ENCODE peak calls at places on chromosomes 7 and 10, in six cellular contexts. T, M, V, L, E and D are unnamed samples. For H3K36me3, the result is how much of the 10 kb centered on the place peaks cover.

GRCh38 chr7:117110480-117111315 is 157.4 kb downstream of the ST7 start:
- DNase-seq in L (no peak), E (no peak), T (no peak), V (no peak), M (no peak), D (no peak)

GRCh38 chr7:132910657-132911056 is 171.2 kb downstream of the CHCHD3 start:
- DNase-seq in E (no peak), T (no peak), V (no peak), L (no peak), M (no peak), D (no peak)

GRCh38 chr7:17719998-17720397 is 220.3 kb downstream of the SNX13 start:
- DNase-seq in M (no peak), L (no peak), E (no peak), T (no peak), V (no peak), D (no peak)

GRCh38 chr10:119500138-119500795 is 42.3 kb downstream of the RGS10 start:
- DNase-seq in V (no peak), M (no peak), L (no peak), T (no peak), E (no peak), D (no peak)

GRCh38 chr7:77665161-77665560 is 31.1 kb upstream of the RSBN1L start:
- DNase-seq in V (no peak), L (no peak), E (no peak), T (peak), M (no peak), D (no peak)

GRCh38 chr7:98911936-98912335 is 33.6 kb downstream of the TRRAP start:
- DNase-seq in L (no peak), V (no peak), T (no peak), M (no peak), E (no peak), D (no peak)

GRCh38 chr7:43677864-43678263 is 51.5 kb downstream of the COA1 start:
- DNase-seq in L (no peak), T (no peak), V (no peak), E (no peak), M (no peak), D (no peak)

GRCh38 chr7:68321776-68322496 is 1276.3 kb upstream of the AUTS2 start:
- DNase-seq in L (no peak), M (no peak), V (no peak), T (no peak), E (no peak), D (no peak)

GRCh38 chr10:21488246-21488953 is 37.1 kb downstream of the SKIDA1 start:
- DNase-seq in L (no peak), M (no peak), V (no peak), E (no peak), T (no peak), D (no peak)

GRCh38 chr10:97407952-97408248 is 6.8 kb upstream of the RRP12 start:
- DNase-seq in L (no peak), M (no peak), E (no peak), T (no peak), V (no peak), D (no peak)

GRCh38 chr7:122073635-122074034 is 70.4 kb downstream of the AASS start:
- DNase-seq in V (no peak), E (no peak), M (no peak), T (no peak), L (no peak), D (no peak)

GRCh38 chr10:13801156-13801906 is 214.6 kb downstream of the PRPF18 start:
- DNase-seq in T (no peak), L (no peak), E (no peak), M (no peak), V (no peak), D (no peak)

GRCh38 chr7:126574838-126575250 is 677.9 kb downstream of the GRM8 start:
- DNase-seq in E (peak), T (no peak), V (no peak), L (no peak), M (peak), D (no peak)

GRCh38 chr7:16034353-16034752 is 347.9 kb upstream of the MEOX2 start:
- DNase-seq in V (no peak), M (no peak), E (no peak), L (no peak), T (no peak), D (no peak)

GRCh38 chr7:79293655-79294142 is 159.8 kb downstream of the MAGI2 start:
- DNase-seq in M (no peak), E (peak), L (peak), T (no peak), V (peak), D (peak)

GRCh38 chr10:110313674-110314073 is 9.0 kb upstream of the SMNDC1 start:
- DNase-seq in V (no peak), T (no peak), M (no peak), E (no peak), L (no peak), D (no peak)

GRCh38 chr10:99005254-99005653 is 230.4 kb downstream of the HPSE2 start:
- DNase-seq in T (no peak), E (no peak), V (no peak), L (no peak), M (no peak), D (no peak)

GRCh38 chr10:43255644-43256431 is 11.0 kb downstream of the RASGEF1A start:
- DNase-seq in V (peak), L (no peak), T (no peak), M (peak), E (no peak), D (peak)

GRCh38 chr10:5618829-5619228 is 47.6 kb downstream of the ASB13 start:
- DNase-seq in E (no peak), T (peak), V (no peak), L (no peak), M (no peak), D (no peak)

GRCh38 chr10:110664483-110665420 is 20.6 kb downstream of the RBM20 start:
- DNase-seq in L (peak), V (peak), T (peak), E (peak), M (peak), D (no peak)

GRCh38 chr7:129376778-129377700 is 57.2 kb upstream of the STRIP2 start:
- DNase-seq in E (no peak), V (no peak), M (no peak), L (no peak), T (no peak), D (no peak)

GRCh38 chr10:75679546-75679945 is 248.1 kb downstream of the LRMDA start:
- DNase-seq in E (no peak), M (no peak), V (no peak), L (no peak), T (no peak), D (no peak)

GRCh38 chr7:4631664-4632171 is 50.4 kb upstream of the FOXK1 start:
- DNase-seq in V (peak), E (peak), M (peak), L (peak), T (peak), D (peak)

GRCh38 chr10:35058134-35058533 is 32.0 kb downstream of the CUL2 start:
- DNase-seq in L (no peak), E (no peak), V (peak), M (no peak), T (no peak), D (no peak)

GRCh38 chr10:91798736-91799579 is 732 bp downstream of the TNKS2 start:
- DNase-seq in L (peak), M (peak), T (peak), V (peak), E (no peak), D (no peak)

GRCh38 chr7:100823140-100823525 is 4.2 kb downstream of the EPHB4 start:
- DNase-seq in E (no peak), V (no peak), T (no peak), L (no peak), M (no peak), D (no peak)

GRCh38 chr7:25221009-25221408 is 7.3 kb downstream of the NPVF start:
- DNase-seq in V (no peak), M (no peak), E (no peak), L (no peak), T (no peak), D (no peak)

GRCh38 chr10:81534991-81535390 is 340.0 kb upstream of the NRG3 start:
- DNase-seq in T (no peak), L (no peak), E (no peak), V (no peak), M (no peak), D (no peak)

GRCh38 chr7:26618898-26619297 is 245.5 kb downstream of the SKAP2 start:
- DNase-seq in T (no peak), V (no peak), M (no peak), L (no peak), E (no peak), D (no peak)

GRCh38 chr10:101241840-101242707 is 12.8 kb upstream of the LBX1 start:
- DNase-seq in T (no peak), L (no peak), M (no peak), E (no peak), V (no peak), D (no peak)

GRCh38 chr7:42662862-42663261 is 249.0 kb downstream of the C7orf25 start:
- DNase-seq in M (no peak), L (no peak), E (no peak), T (no peak), V (no peak), D (no peak)

GRCh38 chr7:112462236-112462635 is 12.0 kb downstream of the IFRD1 start:
- DNase-seq in T (no peak), M (no peak), L (peak), V (peak), E (no peak), D (peak)

GRCh38 chr7:133230591-133231194 is 22.2 kb upstream of the EXOC4 start:
- DNase-seq in E (peak), L (peak), M (peak), V (peak), T (no peak), D (no peak)

GRCh38 chr7:154978045-154978444 is 24.9 kb downstream of the PAXIP1 start:
- DNase-seq in E (no peak), T (no peak), V (no peak), M (no peak), L (no peak), D (no peak)

GRCh38 chr10:60188548-60188947 is 201.1 kb downstream of the ANK3 start:
- DNase-seq in T (no peak), V (no peak), L (no peak), M (no peak), E (no peak), D (no peak)

GRCh38 chr7:46507601-46508000 is 586.5 kb upstream of the IGFBP3 start:
- DNase-seq in L (no peak), V (no peak), T (no peak), E (no peak), M (no peak), D (no peak)

GRCh38 chr10:24255115-24255895 is 46.4 kb downstream of the KIAA1217 start:
- DNase-seq in V (no peak), T (no peak), E (no peak), M (no peak), L (no peak), D (no peak)

GRCh38 chr7:51244053-51244452 is 72.6 kb downstream of the COBL start:
- DNase-seq in V (no peak), E (no peak), T (no peak), M (no peak), L (no peak), D (no peak)

GRCh38 chr7:81623251-81623855 is 146.5 kb downstream of the HGF start:
- DNase-seq in T (no peak), L (no peak), V (no peak), M (no peak), E (no peak), D (no peak)

GRCh38 chr7:151694828-151695580 is 175.3 kb upstream of the RHEB start:
- DNase-seq in V (peak), L (no peak), T (peak), E (no peak), M (no peak), D (peak)
- TF ChIP-seq POLR2AphosphoS5 in V (no peak), L (no peak), T (peak), E (no peak), M (no peak), D (peak)

GRCh38 chr10:1128649-1129048 is 72.5 kb downstream of the WDR37 start:
- DNase-seq in E (no peak), L (no peak), V (no peak), T (no peak), M (no peak), D (no peak)
- H3K36me3 ChIP-seq in E (under half), L (under half), V (half or more), T (under half), M (under half), D (under half)

GRCh38 chr7:2405601-2406345 is 2.4 kb downstream of the CHST12 start:
- DNase-seq in L (peak), V (no peak), T (no peak), M (no peak), E (no peak), D (no peak)
- TF ChIP-seq POLR2AphosphoS5 in L (no peak), V (no peak), T (no peak), M (no peak), E (no peak), D (no peak)

DNA sequence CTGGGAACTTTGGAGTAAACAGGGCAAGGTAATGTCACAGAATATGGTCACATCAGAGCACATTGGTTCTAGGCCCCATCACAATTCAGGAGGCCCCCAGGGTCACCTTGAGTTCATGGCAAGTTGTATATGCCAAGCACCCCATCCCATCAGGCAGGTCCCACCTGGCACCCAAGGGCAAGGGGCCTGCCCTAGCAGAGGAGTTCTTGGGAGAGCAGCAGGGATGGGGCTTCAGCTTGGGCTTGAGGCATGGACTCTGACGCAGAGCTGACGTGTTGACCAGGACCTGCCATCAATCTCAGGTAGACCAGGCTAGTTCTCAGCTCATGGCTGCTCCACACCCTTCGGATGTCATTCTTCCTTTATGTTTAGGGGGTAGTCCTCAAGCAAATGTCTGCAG is 20.9 kb downstream of the PLAC9 start:
- DNase-seq in E (no peak), T (peak), L (no peak), M (no peak), V (no peak), D (no peak)
- H3K36me3 ChIP-seq in E (under half), T (under half), L (under half), M (under half), V (under half), D (under half)

GRCh38 chr7:30468791-30469190 is 9.8 kb downstream of the NOD1 start:
- DNase-seq in L (no peak), E (no peak), T (peak), V (no peak), M (no peak), D (peak)
- TF ChIP-seq POLR2AphosphoS5 in L (no peak), E (no peak), T (peak), V (no peak), M (no peak), D (peak)

GRCh38 chr10:63115732-63116383 is 17.3 kb upstream of the NRBF2 start:
- DNase-seq in V (peak), M (no peak), L (peak), T (peak), E (no peak), D (peak)

GRCh38 chr10:63116452-63117072 is 16.6 kb upstream of the NRBF2 start:
- DNase-seq in T (no peak), E (no peak), V (no peak), M (no peak), L (no peak), D (no peak)

GRCh38 chr10:63110940-63111339 is 22.2 kb upstream of the NRBF2 start:
- DNase-seq in E (no peak), T (no peak), V (no peak), L (no peak), M (no peak), D (no peak)

GRCh38 chr10:63114031-63114814 is 18.9 kb upstream of the NRBF2 start:
- DNase-seq in E (no peak), V (peak), M (no peak), L (peak), T (peak), D (peak)
- H3K36me3 ChIP-seq in E (under half), V (under half), M (under half), L (under half), T (under half), D (under half)

DNA sequence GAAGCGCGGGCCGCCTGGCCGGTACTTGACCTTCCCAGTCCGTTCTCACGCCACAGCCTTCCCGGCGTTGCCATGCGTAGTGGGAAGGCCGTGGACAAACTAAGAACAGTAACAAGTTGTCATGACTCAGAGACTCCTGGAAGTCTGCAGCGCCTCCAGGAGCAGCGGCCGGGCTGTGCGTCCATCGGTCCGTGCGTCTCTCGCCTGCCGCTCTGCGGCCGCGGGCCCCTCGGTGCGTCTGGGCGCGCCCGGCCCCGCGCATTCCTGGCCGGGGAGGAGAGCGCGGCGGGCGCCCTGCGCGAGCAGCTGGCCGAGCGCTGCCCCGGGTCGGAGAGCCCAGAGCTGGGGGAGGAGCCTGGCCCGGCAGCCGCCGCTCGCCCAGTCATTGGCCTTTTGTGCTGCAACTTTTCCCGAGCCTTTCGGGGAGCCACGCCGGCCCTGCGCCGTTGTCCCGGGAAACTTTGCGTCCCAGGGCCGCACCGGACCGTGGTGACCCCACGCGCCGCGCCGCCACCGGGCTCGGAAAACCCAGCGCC is 123.7 kb downstream of the TACC2 start:
- DNase-seq in T (peak), L (peak), V (peak), E (peak), M (peak), D (peak)
- TF ChIP-seq POLR2AphosphoS5 in T (peak), L (peak), V (no peak), E (peak), M (peak), D (peak)

GRCh38 chr10:33325929-33326328 is 8.5 kb downstream of the NRP1 start:
- DNase-seq in L (no peak), M (no peak), T (no peak), E (no peak), V (no peak), D (no peak)

GRCh38 chr10:33329178-33329577 is 5.3 kb downstream of the NRP1 start:
- DNase-seq in T (no peak), M (no peak), E (no peak), L (no peak), V (no peak), D (no peak)

GRCh38 chr10:33326897-33327296 is 7.6 kb downstream of the NRP1 start:
- DNase-seq in M (no peak), E (no peak), T (no peak), V (no peak), L (no peak), D (no peak)

GRCh38 chr10:33327750-33328149 is 6.7 kb downstream of the NRP1 start:
- DNase-seq in E (no peak), L (no peak), T (no peak), M (no peak), V (no peak), D (no peak)

GRCh38 chr10:33328253-33328652 is 6.2 kb downstream of the NRP1 start:
- DNase-seq in E (no peak), T (no peak), L (no peak), M (no peak), V (no peak), D (no peak)
- H3K36me3 ChIP-seq in E (under half), T (under half), L (under half), M (under half), V (under half), D (under half)

DNA sequence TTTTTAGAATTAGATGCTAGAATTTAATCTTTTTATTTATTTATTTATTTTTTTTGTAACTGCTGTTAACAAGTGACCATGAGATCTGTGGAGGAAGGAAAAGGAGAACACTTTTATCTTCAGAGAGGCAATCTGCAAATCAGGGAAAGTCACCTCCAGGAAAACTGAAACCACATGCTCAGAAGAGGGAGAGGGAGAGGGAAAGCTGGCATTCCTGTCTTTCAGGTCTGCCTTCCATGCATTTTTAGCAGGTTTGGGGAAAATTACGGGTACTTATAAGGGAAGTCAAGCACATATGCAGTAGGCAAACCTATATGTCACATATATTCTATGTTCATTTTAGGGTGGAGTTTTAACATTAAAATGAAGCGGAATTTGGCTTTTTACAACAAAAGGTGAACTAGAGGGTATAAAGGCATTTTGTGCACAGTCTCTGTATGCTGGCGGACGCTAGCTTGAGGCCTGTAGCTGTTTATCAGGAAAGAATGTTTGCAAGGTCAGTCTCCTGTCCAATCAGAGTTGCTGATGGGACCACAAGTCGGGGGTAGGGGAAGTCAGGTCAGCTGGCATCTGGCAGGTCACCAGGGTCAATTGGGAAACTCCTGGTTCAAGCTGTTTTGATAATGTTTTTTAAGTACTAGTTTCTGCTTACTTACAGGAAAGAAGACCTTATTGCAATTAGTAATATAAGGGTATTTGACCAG is 333.5 kb downstream of the GPR158 start:
- DNase-seq in M (no peak), T (no peak), E (no peak), V (no peak), L (no peak), D (no peak)
- TF ChIP-seq POLR2AphosphoS5 in M (no peak), T (no peak), E (no peak), V (no peak), L (no peak), D (no peak)

DNA sequence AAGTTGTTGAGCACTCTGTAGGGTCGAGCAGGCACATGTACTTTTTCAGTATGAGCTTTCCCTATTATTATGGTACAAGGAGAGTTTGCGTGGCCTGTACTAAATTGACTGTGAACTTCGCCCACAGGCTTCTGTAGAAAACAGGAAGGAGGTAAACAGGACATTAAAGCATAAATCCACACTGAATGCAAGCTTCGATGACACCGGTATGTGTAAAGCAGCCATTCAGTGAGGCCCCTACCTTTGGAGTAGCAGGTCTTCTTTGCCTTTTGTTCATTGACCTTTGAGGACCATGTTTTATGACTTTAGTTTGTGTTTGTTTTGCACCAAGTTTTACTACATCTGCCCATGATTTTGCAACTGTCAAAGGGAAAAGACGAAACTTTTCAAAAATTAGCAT is 14.5 kb downstream of the MKI67 start:
- DNase-seq in T (no peak), M (no peak), E (no peak), V (no peak), L (no peak), D (no peak)
- H3K36me3 ChIP-seq in T (under half), M (half or more), E (half or more), V (half or more), L (under half), D (under half)